ENCODE peak calls at places on chromosomes 6 and 20, in six cellular contexts. One of them, this sample, is unnamed.

GRCh38 chr6:165829376-165829775 is 166.3 kb upstream of the PDE10A start:
- DNase-seq in cardiac fibroblast: no peak
- DNase-seq in progenitor cell of endocrine pancreas: no peak
- DNase-seq in PC-3: no peak
- DNase-seq in right atrium auricular region: no peak
- DNase-seq in GM06990: no peak
- DNase-seq in this sample: no peak

GRCh38 chr6:132365319-132365907 is 35.9 kb downstream of the MOXD1 start:
- DNase-seq in cardiac fibroblast: no peak
- DNase-seq in progenitor cell of endocrine pancreas: no peak
- DNase-seq in PC-3: no peak
- DNase-seq in right atrium auricular region: no peak
- DNase-seq in GM06990: peak; percentile 64
- DNase-seq in this sample: peak; percentile 67

GRCh38 chr6:21665436-21666199 is 72.1 kb downstream of the SOX4 start:
- DNase-seq in cardiac fibroblast: peak; percentile 8
- DNase-seq in progenitor cell of endocrine pancreas: peak; percentile 25
- DNase-seq in PC-3: no peak
- DNase-seq in right atrium auricular region: no peak
- DNase-seq in GM06990: peak; percentile 25
- DNase-seq in this sample: peak; percentile 22

GRCh38 chr6:148164645-148165044 is 178.0 kb upstream of the SASH1 start:
- DNase-seq in cardiac fibroblast: no peak
- DNase-seq in progenitor cell of endocrine pancreas: no peak
- DNase-seq in PC-3: no peak
- DNase-seq in right atrium auricular region: no peak
- DNase-seq in GM06990: no peak
- DNase-seq in this sample: no peak

GRCh38 chr6:3230275-3231212 is 3.1 kb upstream of the TUBB2B start:
- DNase-seq in cardiac fibroblast: no peak
- DNase-seq in progenitor cell of endocrine pancreas: no peak
- DNase-seq in PC-3: no peak
- DNase-seq in right atrium auricular region: no peak
- DNase-seq in GM06990: no peak
- DNase-seq in this sample: no peak

GRCh38 chr6:147067184-147067583 is 137.0 kb upstream of the STXBP5 start:
- DNase-seq in cardiac fibroblast: no peak
- DNase-seq in progenitor cell of endocrine pancreas: no peak
- DNase-seq in PC-3: no peak
- DNase-seq in right atrium auricular region: no peak
- DNase-seq in GM06990: no peak
- DNase-seq in this sample: no peak

GRCh38 chr6:22943331-22943730 is 374.0 kb downstream of the HDGFL1 start:
- DNase-seq in cardiac fibroblast: no peak
- DNase-seq in progenitor cell of endocrine pancreas: no peak
- DNase-seq in PC-3: no peak
- DNase-seq in right atrium auricular region: no peak
- DNase-seq in GM06990: no peak
- DNase-seq in this sample: no peak

GRCh38 chr20:48578397-48579098 is 249.3 kb downstream of the PREX1 start:
- DNase-seq in cardiac fibroblast: no peak
- DNase-seq in progenitor cell of endocrine pancreas: no peak
- DNase-seq in PC-3: peak; percentile 30
- DNase-seq in right atrium auricular region: no peak
- DNase-seq in GM06990: no peak
- DNase-seq in this sample: no peak

GRCh38 chr6:138007014-138007472 is 100.2 kb downstream of the PERP start:
- DNase-seq in cardiac fibroblast: peak; percentile 57
- DNase-seq in progenitor cell of endocrine pancreas: no peak
- DNase-seq in PC-3: peak; percentile 57
- DNase-seq in right atrium auricular region: no peak
- DNase-seq in GM06990: no peak
- DNase-seq in this sample: peak; percentile 53

GRCh38 chr6:89984926-89985743 is 90.9 kb downstream of the GJA10 start:
- DNase-seq in cardiac fibroblast: peak; percentile 27
- DNase-seq in progenitor cell of endocrine pancreas: no peak
- DNase-seq in PC-3: no peak
- DNase-seq in right atrium auricular region: peak; percentile 63
- DNase-seq in GM06990: no peak
- DNase-seq in this sample: no peak

GRCh38 chr6:8507286-8507685 is 71.9 kb upstream of the SLC35B3 start:
- DNase-seq in cardiac fibroblast: no peak
- DNase-seq in progenitor cell of endocrine pancreas: no peak
- DNase-seq in PC-3: no peak
- DNase-seq in right atrium auricular region: no peak
- DNase-seq in GM06990: no peak
- DNase-seq in this sample: no peak

GRCh38 chr6:8513174-8513573 is 77.8 kb upstream of the SLC35B3 start:
- DNase-seq in cardiac fibroblast: no peak
- DNase-seq in progenitor cell of endocrine pancreas: no peak
- DNase-seq in PC-3: no peak
- DNase-seq in right atrium auricular region: no peak
- DNase-seq in GM06990: no peak
- DNase-seq in this sample: no peak
- TF ChIP-seq CTCF in cardiac fibroblast: no peak
- TF ChIP-seq CTCF in progenitor cell of endocrine pancreas: no peak
- TF ChIP-seq CTCF in PC-3: no peak
- TF ChIP-seq CTCF in right atrium auricular region: no peak
- TF ChIP-seq CTCF in GM06990: no peak
- TF ChIP-seq CTCF in this sample: no peak

DNA sequence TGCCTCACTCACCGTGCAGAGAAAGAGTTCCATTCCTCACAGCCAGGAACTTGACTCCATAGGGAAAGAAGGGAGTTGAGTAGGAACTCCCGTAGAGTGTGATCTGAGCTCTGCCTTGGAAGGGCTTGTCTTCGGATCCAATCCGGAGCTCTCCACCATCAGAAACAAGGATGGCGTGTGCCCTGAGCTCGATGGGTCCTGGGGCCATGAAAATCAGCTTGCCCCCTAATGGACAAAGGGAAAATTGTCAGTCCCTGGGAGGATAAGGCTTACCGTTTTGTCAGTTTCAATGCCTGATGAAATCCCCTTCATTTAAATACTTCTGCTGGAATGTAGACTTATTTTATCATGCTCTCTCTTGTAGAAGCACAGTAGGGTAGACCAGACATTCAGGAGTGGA is 153.3 kb downstream of the PKHD1 start:
- DNase-seq in cardiac fibroblast: peak; percentile 0
- DNase-seq in progenitor cell of endocrine pancreas: no peak
- DNase-seq in PC-3: peak; percentile 16
- DNase-seq in right atrium auricular region: no peak
- DNase-seq in GM06990: no peak
- DNase-seq in this sample: peak; percentile 35
- TF ChIP-seq CTCF in cardiac fibroblast: no peak
- TF ChIP-seq CTCF in progenitor cell of endocrine pancreas: peak; percentile 18
- TF ChIP-seq CTCF in PC-3: peak; percentile 53
- TF ChIP-seq CTCF in right atrium auricular region: no peak
- TF ChIP-seq CTCF in GM06990: peak; percentile 70
- TF ChIP-seq CTCF in this sample: peak; percentile 41

GRCh38 chr6:5088780-5089179 is 3.6 kb downstream of the PPP1R3G start:
- DNase-seq in cardiac fibroblast: no peak
- DNase-seq in progenitor cell of endocrine pancreas: no peak
- DNase-seq in PC-3: no peak
- DNase-seq in right atrium auricular region: no peak
- DNase-seq in GM06990: no peak
- DNase-seq in this sample: no peak
- TF ChIP-seq CTCF in cardiac fibroblast: no peak
- TF ChIP-seq CTCF in progenitor cell of endocrine pancreas: no peak
- TF ChIP-seq CTCF in PC-3: no peak
- TF ChIP-seq CTCF in right atrium auricular region: no peak
- TF ChIP-seq CTCF in GM06990: no peak
- TF ChIP-seq CTCF in this sample: no peak

GRCh38 chr20:37940161-37940560 is 37.2 kb downstream of the VSTM2L start:
- DNase-seq in cardiac fibroblast: no peak
- DNase-seq in progenitor cell of endocrine pancreas: no peak
- DNase-seq in PC-3: no peak
- DNase-seq in right atrium auricular region: no peak
- DNase-seq in GM06990: no peak
- DNase-seq in this sample: no peak

GRCh38 chr20:37941992-37942391 is 39.1 kb downstream of the VSTM2L start:
- DNase-seq in cardiac fibroblast: no peak
- DNase-seq in progenitor cell of endocrine pancreas: no peak
- DNase-seq in PC-3: no peak
- DNase-seq in right atrium auricular region: no peak
- DNase-seq in GM06990: no peak
- DNase-seq in this sample: no peak

GRCh38 chr20:37943033-37943432 is 40.1 kb downstream of the VSTM2L start:
- DNase-seq in cardiac fibroblast: no peak
- DNase-seq in progenitor cell of endocrine pancreas: no peak
- DNase-seq in PC-3: no peak
- DNase-seq in right atrium auricular region: peak; percentile 51
- DNase-seq in GM06990: no peak
- DNase-seq in this sample: no peak

GRCh38 chr20:37939701-37940151 is 36.8 kb downstream of the VSTM2L start:
- DNase-seq in cardiac fibroblast: no peak
- DNase-seq in progenitor cell of endocrine pancreas: no peak
- DNase-seq in PC-3: no peak
- DNase-seq in right atrium auricular region: no peak
- DNase-seq in GM06990: no peak
- DNase-seq in this sample: no peak

GRCh38 chr20:37941332-37941731 is 38.4 kb downstream of the VSTM2L start:
- DNase-seq in cardiac fibroblast: no peak
- DNase-seq in progenitor cell of endocrine pancreas: no peak
- DNase-seq in PC-3: peak; percentile 10
- DNase-seq in right atrium auricular region: no peak
- DNase-seq in GM06990: no peak
- DNase-seq in this sample: no peak
- TF ChIP-seq CTCF in cardiac fibroblast: no peak
- TF ChIP-seq CTCF in progenitor cell of endocrine pancreas: peak; percentile 40
- TF ChIP-seq CTCF in PC-3: peak; percentile 57
- TF ChIP-seq CTCF in right atrium auricular region: no peak
- TF ChIP-seq CTCF in GM06990: peak; percentile 18
- TF ChIP-seq CTCF in this sample: no peak

DNA sequence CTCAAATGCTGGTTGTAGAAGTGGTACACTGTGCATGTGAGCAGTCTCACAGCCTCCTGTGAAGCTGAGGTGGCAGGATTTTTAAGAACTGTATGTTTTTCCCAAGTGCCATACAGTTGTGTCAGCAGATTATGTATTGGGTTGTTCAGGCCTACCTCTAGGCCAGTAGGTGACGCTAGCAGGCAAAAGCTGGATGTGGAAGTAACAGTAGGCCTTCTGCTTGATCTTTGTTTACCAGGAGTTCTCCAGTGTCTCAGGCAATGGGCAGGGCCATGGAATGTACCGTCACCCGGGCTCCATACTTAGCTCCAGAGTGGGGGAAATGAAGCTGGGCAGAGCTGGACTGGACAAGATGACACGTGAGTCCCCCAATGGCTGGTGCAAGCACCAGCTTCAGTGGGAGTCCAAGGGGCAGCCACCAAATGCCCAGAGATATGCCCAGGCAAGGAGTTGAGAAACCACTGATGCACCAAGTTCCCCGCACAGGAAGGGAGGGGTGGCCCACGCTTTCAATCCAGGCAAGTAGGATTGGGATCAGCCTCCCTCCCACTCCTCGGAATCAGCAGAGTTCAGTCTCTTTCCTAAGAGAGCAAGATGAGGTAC is 289.7 kb downstream of the HTR1B start:
- DNase-seq in cardiac fibroblast: peak; percentile 49
- DNase-seq in progenitor cell of endocrine pancreas: no peak
- DNase-seq in PC-3: no peak
- DNase-seq in right atrium auricular region: no peak
- DNase-seq in GM06990: no peak
- DNase-seq in this sample: no peak
- TF ChIP-seq CTCF in cardiac fibroblast: peak; percentile 36
- TF ChIP-seq CTCF in progenitor cell of endocrine pancreas: no peak
- TF ChIP-seq CTCF in PC-3: peak; percentile 9
- TF ChIP-seq CTCF in right atrium auricular region: no peak
- TF ChIP-seq CTCF in GM06990: peak; percentile 3
- TF ChIP-seq CTCF in this sample: no peak

DNA sequence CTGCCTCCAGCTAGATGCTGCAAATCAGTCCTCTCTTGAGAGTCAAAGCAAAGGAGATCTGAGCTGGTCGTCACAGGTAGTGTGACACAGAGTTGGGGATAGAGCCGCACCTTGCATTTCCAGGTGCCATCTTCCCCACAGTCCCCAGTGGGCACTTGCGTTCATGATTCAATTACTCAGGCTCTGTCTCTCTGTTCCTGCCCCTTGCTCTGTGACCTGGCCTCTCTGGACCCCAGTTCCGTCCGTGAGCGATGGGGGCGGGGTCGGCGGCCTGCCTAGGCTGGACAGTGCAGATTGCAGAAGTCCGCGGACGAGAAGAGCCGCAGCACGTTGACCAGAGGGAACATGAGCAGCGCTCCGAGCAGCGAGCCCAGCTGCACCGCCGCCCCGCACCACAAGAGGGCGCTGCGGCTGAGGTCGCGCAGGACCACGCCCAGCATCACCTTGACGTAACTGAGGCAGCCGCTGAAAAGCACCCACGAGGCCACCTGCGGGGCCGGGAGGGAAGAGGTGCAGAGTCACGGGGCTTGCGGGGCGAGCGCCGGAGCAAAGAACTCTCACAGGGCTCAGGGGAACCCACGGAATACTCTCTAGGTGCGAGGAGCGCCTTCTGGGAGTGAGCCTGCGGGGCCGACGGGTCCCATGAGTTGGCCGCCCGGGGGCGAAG is 7.4 kb downstream of the SLC52A3 start:
- DNase-seq in cardiac fibroblast: peak; percentile 24
- DNase-seq in progenitor cell of endocrine pancreas: peak; percentile 68
- DNase-seq in PC-3: no peak
- DNase-seq in right atrium auricular region: no peak
- DNase-seq in GM06990: peak; percentile 59
- DNase-seq in this sample: peak; percentile 71
- TF ChIP-seq CTCF in cardiac fibroblast: peak; percentile 83
- TF ChIP-seq CTCF in progenitor cell of endocrine pancreas: peak; percentile 99
- TF ChIP-seq CTCF in PC-3: peak; percentile 82
- TF ChIP-seq CTCF in right atrium auricular region: peak; percentile 76
- TF ChIP-seq CTCF in GM06990: peak; percentile 81
- TF ChIP-seq CTCF in this sample: peak; percentile 76

DNA sequence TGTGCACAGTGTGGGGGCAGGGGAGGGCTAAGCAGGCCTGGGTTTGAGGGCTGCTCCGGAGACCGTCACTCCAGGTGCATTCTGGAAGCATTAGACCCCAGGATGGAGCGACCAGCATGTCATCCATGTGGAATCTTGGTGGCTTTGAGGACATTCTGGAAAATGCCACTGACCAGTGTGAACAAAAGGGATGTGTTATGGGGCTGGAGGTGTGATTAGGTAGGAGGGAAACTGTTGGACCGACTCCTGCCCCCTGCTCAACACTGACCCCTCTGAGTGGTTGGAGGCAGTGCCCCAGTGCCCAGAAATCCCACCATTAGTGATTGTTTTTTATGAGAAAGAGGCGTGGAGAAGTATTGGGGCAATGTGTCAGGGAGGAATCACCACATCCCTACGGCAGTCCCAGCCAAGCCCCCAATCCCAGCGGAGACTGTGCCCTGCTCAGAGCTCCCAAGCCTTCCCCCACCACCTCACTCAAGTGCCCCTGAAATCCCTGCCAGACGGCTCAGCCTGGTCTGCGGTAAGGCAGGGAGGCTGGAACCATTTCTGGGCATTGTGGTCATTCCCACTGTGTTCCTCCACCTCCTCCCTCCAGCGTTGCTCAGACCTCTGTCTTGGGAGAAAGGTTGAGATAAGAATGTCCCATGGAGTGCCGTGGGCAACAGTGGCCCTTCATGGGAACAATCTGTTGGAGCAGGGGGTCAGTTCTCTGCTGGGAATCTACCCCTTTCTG is 44.0 kb upstream of the TTPAL start:
- DNase-seq in cardiac fibroblast: no peak
- DNase-seq in progenitor cell of endocrine pancreas: no peak
- DNase-seq in PC-3: no peak
- DNase-seq in right atrium auricular region: no peak
- DNase-seq in GM06990: no peak
- DNase-seq in this sample: no peak
- TF ChIP-seq CTCF in cardiac fibroblast: no peak
- TF ChIP-seq CTCF in progenitor cell of endocrine pancreas: no peak
- TF ChIP-seq CTCF in PC-3: no peak
- TF ChIP-seq CTCF in right atrium auricular region: no peak
- TF ChIP-seq CTCF in GM06990: no peak
- TF ChIP-seq CTCF in this sample: no peak

GRCh38 chr6:54737247-54737646 is 109.3 kb upstream of the FAM83B start:
- DNase-seq in cardiac fibroblast: peak; percentile 4
- DNase-seq in progenitor cell of endocrine pancreas: no peak
- DNase-seq in PC-3: no peak
- DNase-seq in right atrium auricular region: no peak
- DNase-seq in GM06990: peak; percentile 1
- DNase-seq in this sample: peak; percentile 9
- TF ChIP-seq CTCF in cardiac fibroblast: peak; percentile 23
- TF ChIP-seq CTCF in progenitor cell of endocrine pancreas: peak; percentile 30
- TF ChIP-seq CTCF in PC-3: peak; percentile 59
- TF ChIP-seq CTCF in right atrium auricular region: no peak
- TF ChIP-seq CTCF in GM06990: peak; percentile 73
- TF ChIP-seq CTCF in this sample: peak; percentile 22

This sample was measured in GM20000.